ENCODE peak calls at places on chromosomes 6 and 20, in five cellular contexts. One of them, this sample, is unnamed.

GRCh38 chr6:14265049-14266021 is 147.8 kb downstream of the CD83 start:
- DNase-seq in stimulated activated CD4-positive, alpha-beta T cell treated with anti-CD3 and anti-CD28 coated beads, TNF-alpha, amount 100 ng/mL, for 1 hour: no peak
- DNase-seq in hepatic stellate cell: no peak
- DNase-seq in GM23248: peak
- DNase-seq in fibroblast of pulmonary artery: no peak
- DNase-seq in this sample: no peak

GRCh38 chr6:73062121-73062520 is 163.2 kb downstream of the KHDC1L start:
- DNase-seq in GM23248: no peak
- DNase-seq in fibroblast of pulmonary artery: no peak
- DNase-seq in hepatic stellate cell: no peak
- DNase-seq in stimulated activated CD4-positive, alpha-beta T cell treated with anti-CD3 and anti-CD28 coated beads, TNF-alpha, amount 100 ng/mL, for 1 hour: no peak
- DNase-seq in this sample: no peak

GRCh38 chr6:835476-836160 is 142.7 kb upstream of the EXOC2 start:
- DNase-seq in hepatic stellate cell: no peak
- DNase-seq in fibroblast of pulmonary artery: no peak
- DNase-seq in GM23248: no peak
- DNase-seq in stimulated activated CD4-positive, alpha-beta T cell treated with anti-CD3 and anti-CD28 coated beads, TNF-alpha, amount 100 ng/mL, for 1 hour: no peak
- DNase-seq in this sample: no peak

GRCh38 chr6:169530762-169531143 is 171.1 kb downstream of the WDR27 start:
- DNase-seq in hepatic stellate cell: no peak
- DNase-seq in fibroblast of pulmonary artery: no peak
- DNase-seq in GM23248: peak
- DNase-seq in stimulated activated CD4-positive, alpha-beta T cell treated with anti-CD3 and anti-CD28 coated beads, TNF-alpha, amount 100 ng/mL, for 1 hour: no peak
- DNase-seq in this sample: no peak

GRCh38 chr6:120405947-120406346 is 928.3 kb downstream of the TBC1D32 start:
- DNase-seq in hepatic stellate cell: no peak
- DNase-seq in fibroblast of pulmonary artery: no peak
- DNase-seq in GM23248: no peak
- DNase-seq in stimulated activated CD4-positive, alpha-beta T cell treated with anti-CD3 and anti-CD28 coated beads, TNF-alpha, amount 100 ng/mL, for 1 hour: no peak
- DNase-seq in this sample: no peak

GRCh38 chr20:10565922-10566897 is 107.6 kb downstream of the JAG1 start:
- DNase-seq in GM23248: no peak
- DNase-seq in stimulated activated CD4-positive, alpha-beta T cell treated with anti-CD3 and anti-CD28 coated beads, TNF-alpha, amount 100 ng/mL, for 1 hour: no peak
- DNase-seq in hepatic stellate cell: no peak
- DNase-seq in fibroblast of pulmonary artery: peak
- DNase-seq in this sample: no peak

GRCh38 chr6:111129003-111129402 is 41.7 kb downstream of the SLC16A10 start:
- DNase-seq in GM23248: no peak
- DNase-seq in fibroblast of pulmonary artery: peak
- DNase-seq in hepatic stellate cell: no peak
- DNase-seq in stimulated activated CD4-positive, alpha-beta T cell treated with anti-CD3 and anti-CD28 coated beads, TNF-alpha, amount 100 ng/mL, for 1 hour: no peak
- DNase-seq in this sample: no peak

GRCh38 chr6:116633685-116634084 is 17.4 kb downstream of the RSPH4A start:
- DNase-seq in stimulated activated CD4-positive, alpha-beta T cell treated with anti-CD3 and anti-CD28 coated beads, TNF-alpha, amount 100 ng/mL, for 1 hour: no peak
- DNase-seq in hepatic stellate cell: no peak
- DNase-seq in GM23248: peak
- DNase-seq in fibroblast of pulmonary artery: no peak
- DNase-seq in this sample: no peak

GRCh38 chr6:136129365-136129764 is 120.7 kb downstream of the MTFR2 start:
- DNase-seq in stimulated activated CD4-positive, alpha-beta T cell treated with anti-CD3 and anti-CD28 coated beads, TNF-alpha, amount 100 ng/mL, for 1 hour: no peak
- DNase-seq in fibroblast of pulmonary artery: peak
- DNase-seq in hepatic stellate cell: no peak
- DNase-seq in GM23248: no peak
- DNase-seq in this sample: no peak

GRCh38 chr20:58997141-58997770 is 9.8 kb downstream of the CTSZ start:
- DNase-seq in stimulated activated CD4-positive, alpha-beta T cell treated with anti-CD3 and anti-CD28 coated beads, TNF-alpha, amount 100 ng/mL, for 1 hour: no peak
- DNase-seq in GM23248: no peak
- DNase-seq in hepatic stellate cell: no peak
- DNase-seq in fibroblast of pulmonary artery: no peak
- DNase-seq in this sample: no peak

GRCh38 chr6:130744601-130745382 is 82.4 kb upstream of the SMLR1 start:
- DNase-seq in stimulated activated CD4-positive, alpha-beta T cell treated with anti-CD3 and anti-CD28 coated beads, TNF-alpha, amount 100 ng/mL, for 1 hour: no peak
- DNase-seq in hepatic stellate cell: no peak
- DNase-seq in GM23248: no peak
- DNase-seq in fibroblast of pulmonary artery: no peak
- DNase-seq in this sample: no peak

GRCh38 chr6:46484081-46484820 is 7.0 kb downstream of the RCAN2 start:
- DNase-seq in fibroblast of pulmonary artery: no peak
- DNase-seq in hepatic stellate cell: no peak
- DNase-seq in GM23248: no peak
- DNase-seq in stimulated activated CD4-positive, alpha-beta T cell treated with anti-CD3 and anti-CD28 coated beads, TNF-alpha, amount 100 ng/mL, for 1 hour: no peak
- DNase-seq in this sample: no peak

GRCh38 chr6:43263314-43264178 is 20.3 kb downstream of the TTBK1 start:
- DNase-seq in stimulated activated CD4-positive, alpha-beta T cell treated with anti-CD3 and anti-CD28 coated beads, TNF-alpha, amount 100 ng/mL, for 1 hour: peak
- DNase-seq in GM23248: peak
- DNase-seq in fibroblast of pulmonary artery: peak
- DNase-seq in hepatic stellate cell: peak
- DNase-seq in this sample: peak

GRCh38 chr6:106870069-106870468 is 104.5 kb downstream of the CD24 start:
- DNase-seq in GM23248: peak
- DNase-seq in stimulated activated CD4-positive, alpha-beta T cell treated with anti-CD3 and anti-CD28 coated beads, TNF-alpha, amount 100 ng/mL, for 1 hour: no peak
- DNase-seq in hepatic stellate cell: no peak
- DNase-seq in fibroblast of pulmonary artery: peak
- DNase-seq in this sample: no peak

GRCh38 chr6:47836639-47837038 is 54.8 kb downstream of the OPN5 start:
- DNase-seq in hepatic stellate cell: no peak
- DNase-seq in fibroblast of pulmonary artery: no peak
- DNase-seq in GM23248: no peak
- DNase-seq in stimulated activated CD4-positive, alpha-beta T cell treated with anti-CD3 and anti-CD28 coated beads, TNF-alpha, amount 100 ng/mL, for 1 hour: no peak
- DNase-seq in this sample: no peak

GRCh38 chr20:44704551-44704971 is 10.6 kb upstream of the CCN5 start:
- DNase-seq in hepatic stellate cell: peak
- DNase-seq in fibroblast of pulmonary artery: peak
- DNase-seq in GM23248: peak
- DNase-seq in stimulated activated CD4-positive, alpha-beta T cell treated with anti-CD3 and anti-CD28 coated beads, TNF-alpha, amount 100 ng/mL, for 1 hour: no peak
- DNase-seq in this sample: no peak

GRCh38 chr20:59938696-59939051 is 1.4 kb downstream of the PPP1R3D start:
- DNase-seq in stimulated activated CD4-positive, alpha-beta T cell treated with anti-CD3 and anti-CD28 coated beads, TNF-alpha, amount 100 ng/mL, for 1 hour: no peak
- DNase-seq in fibroblast of pulmonary artery: no peak
- DNase-seq in hepatic stellate cell: peak
- DNase-seq in GM23248: peak
- DNase-seq in this sample: peak

GRCh38 chr6:122651031-122651430 is 40.8 kb downstream of the PKIB start:
- DNase-seq in hepatic stellate cell: no peak
- DNase-seq in stimulated activated CD4-positive, alpha-beta T cell treated with anti-CD3 and anti-CD28 coated beads, TNF-alpha, amount 100 ng/mL, for 1 hour: no peak
- DNase-seq in fibroblast of pulmonary artery: no peak
- DNase-seq in GM23248: no peak
- DNase-seq in this sample: no peak

GRCh38 chr20:53581444-53582311 is 12.0 kb downstream of the ZNF217 start:
- DNase-seq in GM23248: no peak
- DNase-seq in fibroblast of pulmonary artery: no peak
- DNase-seq in hepatic stellate cell: no peak
- DNase-seq in stimulated activated CD4-positive, alpha-beta T cell treated with anti-CD3 and anti-CD28 coated beads, TNF-alpha, amount 100 ng/mL, for 1 hour: no peak
- DNase-seq in this sample: no peak